ENCODE peak calls at places on chromosomes 3 and 15, in nine cellular contexts. O is T follicular helper cell; P is coronary artery; V is stimulated activated CD8-positive, alpha-beta memory T cell treated with anti-CD3 and anti-CD28 coated beads, Interleukin-15, amount 100 ng/mL, for 4 hours; N is neuronal stem cell; Q is body of pancreas; H is psoas muscle; W is activated CD4-positive, CD25-positive, alpha-beta regulatory T cell; Z is Kasumi-1. K is an unnamed sample.

GRCh38 chr3:32696523-32696922 is 11.5 kb downstream of the CNOT10 start:
- DNase-seq in V (no peak), O (no peak), P (no peak), Z (no peak), N (no peak), H (no peak), Q (no peak), W (no peak), K (no peak)

GRCh38 chr15:83016906-83017305 is 5.5 kb upstream of the C15orf40 start:
- DNase-seq in W (no peak), N (no peak), Q (no peak), O (no peak), V (no peak), H (no peak), P (no peak), Z (no peak), K (no peak)

GRCh38 chr3:53597136-53597915 is 102.9 kb downstream of the CACNA1D start:
- DNase-seq in O (no peak), N (no peak), W (no peak), H (no peak), V (no peak), P (peak), Q (no peak), Z (no peak), K (no peak)

GRCh38 chr3:165191476-165191875 is 4.7 kb downstream of the SLITRK3 start:
- DNase-seq in Z (no peak), H (no peak), Q (no peak), W (no peak), N (no peak), V (no peak), P (no peak), O (no peak), K (no peak)

GRCh38 chr15:63870403-63871209 is 36.9 kb upstream of the HERC1 start:
- DNase-seq in P (no peak), W (no peak), O (no peak), H (peak), N (peak), Z (peak), Q (no peak), V (no peak), K (no peak)

GRCh38 chr3:190301591-190301990 is 20.7 kb downstream of the CLDN1 start:
- DNase-seq in N (no peak), W (no peak), Q (no peak), H (no peak), O (no peak), V (no peak), Z (peak), P (no peak), K (no peak)

GRCh38 chr3:73999501-73999900 is 374.8 kb upstream of the PDZRN3 start:
- DNase-seq in H (no peak), Q (no peak), Z (no peak), V (no peak), N (no peak), P (no peak), O (no peak), W (no peak), K (no peak)

GRCh38 chr3:76842232-76842631 is 197.7 kb upstream of the ROBO2 start:
- DNase-seq in V (no peak), O (no peak), Z (no peak), H (no peak), W (no peak), P (no peak), N (no peak), Q (no peak), K (no peak)

GRCh38 chr3:128353991-128354687 is 112.6 kb downstream of the DNAJB8 start:
- DNase-seq in W (no peak), Q (no peak), V (no peak), N (no peak), H (peak), P (no peak), O (no peak), Z (no peak), K (no peak)

GRCh38 chr3:4708230-4708629 is 215.1 kb downstream of the ITPR1 start:
- DNase-seq in W (no peak), O (no peak), Z (no peak), H (no peak), Q (no peak), V (no peak), P (no peak), N (no peak), K (no peak)

GRCh38 chr3:37620071-37620635 is 241.5 kb upstream of the CTDSPL start:
- DNase-seq in P (peak), O (no peak), W (no peak), H (no peak), N (no peak), Q (no peak), Z (no peak), V (no peak), K (no peak)

GRCh38 chr15:89428246-89428645 is 68.1 kb downstream of the RHCG start:
- DNase-seq in Z (no peak), H (no peak), W (no peak), N (no peak), V (no peak), Q (no peak), O (no peak), P (no peak), K (no peak)

GRCh38 chr3:132870596-132870995 is 148.4 kb upstream of the NPHP3 start:
- DNase-seq in Z (no peak), H (no peak), N (peak), Q (no peak), W (no peak), P (no peak), O (no peak), V (no peak), K (no peak)

GRCh38 chr3:134009345-134010000 is 20.3 kb downstream of the SLCO2A1 start:
- DNase-seq in V (no peak), Q (no peak), Z (no peak), N (no peak), W (no peak), O (no peak), P (no peak), H (no peak), K (no peak)

GRCh38 chr15:67303490-67304363 is 49.1 kb downstream of the IQCH start:
- DNase-seq in W (no peak), H (no peak), O (peak), Z (peak), P (no peak), V (no peak), Q (peak), N (no peak), K (no peak)

GRCh38 chr15:76206325-76206976 is 104.8 kb downstream of the ETFA start:
- DNase-seq in P (no peak), N (no peak), Z (no peak), W (no peak), O (no peak), Q (peak), V (no peak), H (peak), K (no peak)

GRCh38 chr15:42139596-42139995 is 16.8 kb downstream of the PLA2G4F start:
- DNase-seq in W (no peak), P (peak), Z (no peak), H (no peak), N (no peak), O (no peak), Q (no peak), V (no peak), K (no peak)

GRCh38 chr15:53473886-53474285 is 285.6 kb downstream of the WDR72 start:
- DNase-seq in P (no peak), V (no peak), Z (no peak), O (no peak), Q (no peak), W (no peak), N (no peak), H (no peak), K (no peak)

GRCh38 chr15:69357773-69358765 is 56.1 kb upstream of the KIF23 start:
- DNase-seq in V (no peak), Z (no peak), N (peak), H (no peak), W (no peak), P (no peak), Q (peak), O (no peak), K (no peak)

GRCh38 chr3:160400048-160400630 is 689 bp downstream of the SMC4 start:
- DNase-seq in Z (peak), P (peak), O (peak), Q (peak), W (no peak), N (no peak), H (peak), V (no peak), K (no peak)

GRCh38 chr3:64977308-64978100 is 289.7 kb upstream of the ADAMTS9 start:
- DNase-seq in Z (no peak), W (no peak), N (no peak), V (no peak), P (no peak), H (no peak), O (no peak), Q (no peak), K (no peak)

GRCh38 chr3:17808994-17809393 is 66.6 kb upstream of the TBC1D5 start:
- DNase-seq in N (no peak), Q (no peak), Z (no peak), H (no peak), P (no peak), V (no peak), O (no peak), W (no peak), K (no peak)

GRCh38 chr3:184345678-184346144 is 8.3 kb downstream of the FAM131A start:
- DNase-seq in Z (peak), O (no peak), Q (peak), P (no peak), H (peak), W (no peak), N (peak), V (no peak), K (no peak)

GRCh38 chr3:55565516-55565915 is 78.4 kb upstream of the WNT5A start:
- DNase-seq in Z (no peak), P (no peak), Q (no peak), W (no peak), V (no peak), N (no peak), O (no peak), H (no peak), K (no peak)

GRCh38 chr3:53113293-53114010 is 16.8 kb downstream of the RFT1 start:
- DNase-seq in P (no peak), N (no peak), V (no peak), W (no peak), O (no peak), Q (peak), H (peak), Z (no peak), K (no peak)

GRCh38 chr3:137110392-137110996 is 152.7 kb downstream of the IL20RB start:
- DNase-seq in Q (peak), O (no peak), N (no peak), P (no peak), V (no peak), Z (peak), W (no peak), H (no peak), K (no peak)

GRCh38 chr15:48992096-48992495 is 28.4 kb upstream of the SHC4 start:
- DNase-seq in P (no peak), H (no peak), W (no peak), O (no peak), Z (no peak), V (no peak), Q (no peak), N (no peak), K (no peak)

GRCh38 chr3:43998374-43998840 is 243.3 kb upstream of the TOPAZ1 start:
- DNase-seq in W (no peak), Z (no peak), P (no peak), N (no peak), Q (no peak), V (no peak), H (no peak), O (no peak), K (no peak)

GRCh38 chr3:58102976-58103447 is 94.8 kb downstream of the FLNB start:
- DNase-seq in Q (peak), W (no peak), P (no peak), Z (no peak), N (no peak), O (no peak), H (no peak), V (no peak), K (no peak)

GRCh38 chr3:55166577-55167555 is 239.0 kb upstream of the LRTM1 start:
- DNase-seq in O (no peak), V (no peak), P (no peak), Z (no peak), N (no peak), H (no peak), Q (no peak), W (no peak), K (no peak)

K was measured in cortex of kidney.